ENCODE peak calls at places on chromosome X, in four cellular contexts. One of them, this sample, is unnamed.

GRCh38 chrX:120549483-120550452 is 11.0 kb downstream of the CUL4B start:
- DNase-seq in HS-27A: peak
- DNase-seq in progenitor cell of endocrine pancreas: no peak
- DNase-seq in aorta: no peak
- DNase-seq in this sample: no peak

GRCh38 chrX:141760761-141761160 is 62.2 kb upstream of the SPANXD start:
- DNase-seq in HS-27A: no peak
- DNase-seq in progenitor cell of endocrine pancreas: no peak
- DNase-seq in aorta: no peak
- DNase-seq in this sample: no peak

GRCh38 chrX:136028383-136028984 is 43.2 kb downstream of the SLC9A6 start:
- DNase-seq in HS-27A: peak
- DNase-seq in progenitor cell of endocrine pancreas: no peak
- DNase-seq in aorta: no peak
- DNase-seq in this sample: no peak

GRCh38 chrX:3609800-3610199 is 103.6 kb downstream of the PRKX start:
- DNase-seq in HS-27A: no peak
- DNase-seq in progenitor cell of endocrine pancreas: no peak
- DNase-seq in aorta: no peak
- DNase-seq in this sample: no peak

GRCh38 chrX:21839334-21840198 is at the start of gene MBTPS2:
- DNase-seq in HS-27A: peak
- DNase-seq in progenitor cell of endocrine pancreas: peak
- DNase-seq in aorta: peak
- DNase-seq in this sample: peak

GRCh38 chrX:118254611-118255010 is 91.3 kb upstream of the WDR44 start:
- DNase-seq in HS-27A: peak
- DNase-seq in progenitor cell of endocrine pancreas: peak
- DNase-seq in aorta: no peak
- DNase-seq in this sample: no peak

GRCh38 chrX:9476810-9477575 is 12.1 kb downstream of the TBL1X start:
- DNase-seq in HS-27A: no peak
- DNase-seq in progenitor cell of endocrine pancreas: no peak
- DNase-seq in aorta: no peak
- DNase-seq in this sample: no peak

GRCh38 chrX:151825927-151826471 is 86.7 kb upstream of the MAGEA4 start:
- DNase-seq in HS-27A: peak
- DNase-seq in progenitor cell of endocrine pancreas: no peak
- DNase-seq in aorta: no peak
- DNase-seq in this sample: no peak

GRCh38 chrX:41002021-41002420 is 83.2 kb upstream of the USP9X start:
- DNase-seq in HS-27A: no peak
- DNase-seq in progenitor cell of endocrine pancreas: no peak
- DNase-seq in aorta: no peak
- DNase-seq in this sample: no peak

GRCh38 chrX:117376460-117376859 is 740.1 kb downstream of the KLHL13 start:
- DNase-seq in HS-27A: no peak
- DNase-seq in progenitor cell of endocrine pancreas: no peak
- DNase-seq in aorta: no peak
- DNase-seq in this sample: no peak

GRCh38 chrX:124033821-124034220 is 72.3 kb downstream of the STAG2 start:
- DNase-seq in HS-27A: no peak
- DNase-seq in progenitor cell of endocrine pancreas: no peak
- DNase-seq in aorta: no peak
- DNase-seq in this sample: no peak

GRCh38 chrX:68186552-68187262 is 246.6 kb downstream of the OPHN1 start:
- DNase-seq in HS-27A: no peak
- DNase-seq in progenitor cell of endocrine pancreas: no peak
- DNase-seq in aorta: no peak
- DNase-seq in this sample: no peak

GRCh38 chrX:153494061-153494460 is 719 bp upstream of the BGN start:
- DNase-seq in HS-27A: no peak
- DNase-seq in progenitor cell of endocrine pancreas: no peak
- DNase-seq in aorta: no peak
- DNase-seq in this sample: no peak

GRCh38 chrX:53281321-53281822 is at the start of gene IQSEC2:
- DNase-seq in HS-27A: no peak
- DNase-seq in progenitor cell of endocrine pancreas: no peak
- DNase-seq in aorta: peak
- DNase-seq in this sample: peak

GRCh38 chrX:53093177-53093655 is 726 bp upstream of the KANTR start:
- DNase-seq in HS-27A: no peak
- DNase-seq in progenitor cell of endocrine pancreas: peak
- DNase-seq in aorta: peak
- DNase-seq in this sample: peak

GRCh38 chrX:67544871-67545771 is 1.3 kb downstream of the AR start:
- DNase-seq in HS-27A: no peak
- DNase-seq in progenitor cell of endocrine pancreas: no peak
- DNase-seq in aorta: peak
- DNase-seq in this sample: peak

GRCh38 chrX:29890004-29890403 is 325.4 kb upstream of the MAGEB2 start:
- DNase-seq in HS-27A: no peak
- DNase-seq in progenitor cell of endocrine pancreas: no peak
- DNase-seq in aorta: no peak
- DNase-seq in this sample: no peak

GRCh38 chrX:35699642-35700041 is 98.5 kb upstream of the MAGEB16 start:
- DNase-seq in HS-27A: no peak
- DNase-seq in progenitor cell of endocrine pancreas: no peak
- DNase-seq in aorta: no peak
- DNase-seq in this sample: no peak

GRCh38 chrX:95383778-95384177 is 1300.9 kb upstream of the DIAPH2 start:
- DNase-seq in HS-27A: no peak
- DNase-seq in progenitor cell of endocrine pancreas: no peak
- DNase-seq in aorta: no peak
- DNase-seq in this sample: no peak

GRCh38 chrX:74521961-74522833 is 92.2 kb downstream of the RLIM start:
- DNase-seq in HS-27A: no peak
- DNase-seq in progenitor cell of endocrine pancreas: no peak
- DNase-seq in aorta: no peak
- DNase-seq in this sample: no peak

GRCh38 chrX:7552758-7553157 is 290.2 kb upstream of the VCX start:
- DNase-seq in HS-27A: no peak
- DNase-seq in progenitor cell of endocrine pancreas: no peak
- DNase-seq in aorta: no peak
- DNase-seq in this sample: no peak